ENCODE peak calls at places on chromosomes 12 and 14, in four cellular contexts. T, U, G and A are unnamed samples.

GRCh38 chr12:68883151-68883550 is 49.8 kb downstream of the CPM start:
- DNase-seq in G (no peak), T (no peak), U (no peak), A (no peak)

GRCh38 chr14:90720832-90721231 is 95.4 kb downstream of the TTC7B start:
- DNase-seq in T (no peak), G (no peak), U (no peak), A (no peak)

GRCh38 chr12:10612954-10613333 is 465 bp downstream of the MAGOHB start:
- DNase-seq in T (no peak), U (no peak), G (no peak), A (no peak)

GRCh38 chr14:42110167-42110566 is 503.5 kb downstream of the LRFN5 start:
- DNase-seq in G (peak), T (peak), U (peak), A (peak)

GRCh38 chr14:63956326-63956725 is 103.5 kb downstream of the SYNE2 start:
- DNase-seq in G (no peak), T (no peak), U (no peak), A (no peak)

GRCh38 chr12:119169150-119169549 is 9.6 kb upstream of the HSPB8 start:
- DNase-seq in G (no peak), U (peak), T (no peak), A (no peak)

GRCh38 chr12:112096667-112097066 is 11.9 kb downstream of the NAA25 start:
- DNase-seq in T (peak), U (no peak), G (no peak), A (no peak)

GRCh38 chr12:124008629-124009028 is 35.6 kb downstream of the ZNF664 start:
- DNase-seq in T (no peak), U (no peak), G (no peak), A (no peak)

GRCh38 chr12:111673503-111673902 is 12.3 kb downstream of the BRAP start:
- DNase-seq in G (no peak), T (no peak), U (peak), A (no peak)

GRCh38 chr12:80936642-80937390 is 918 bp downstream of the LIN7A start:
- DNase-seq in T (peak), U (peak), G (no peak), A (no peak)

GRCh38 chr14:92460916-92461579 is 52.5 kb upstream of the RIN3 start:
- DNase-seq in T (no peak), U (no peak), G (no peak), A (no peak)

GRCh38 chr14:92686763-92687427 is 61.5 kb downstream of the LGMN start:
- DNase-seq in U (peak), G (peak), T (peak), A (no peak)

GRCh38 chr12:130775953-130776856 is 60.1 kb upstream of the RIMBP2 start:
- DNase-seq in U (peak), T (peak), G (peak), A (peak)

GRCh38 chr14:19878029-19878642 is 3.2 kb downstream of the OR4K2 start:
- DNase-seq in U (peak), T (peak), G (no peak), A (no peak)

GRCh38 chr12:6539276-6540134 is 5.2 kb downstream of the GAPDH start:
- DNase-seq in G (no peak), T (no peak), U (peak), A (no peak)

GRCh38 chr14:92507174-92507768 is 6.3 kb upstream of the RIN3 start:
- DNase-seq in G (no peak), T (no peak), U (no peak), A (no peak)

GRCh38 chr14:33404054-33404453 is 465.4 kb downstream of the NPAS3 start:
- DNase-seq in T (peak), G (no peak), U (no peak), A (no peak)

GRCh38 chr14:101120636-101121398 is 217.3 kb upstream of the RTL1 start:
- DNase-seq in G (no peak), T (no peak), U (no peak), A (no peak)

GRCh38 chr14:52862652-52863338 is 71.4 kb upstream of the GNPNAT1 start:
- DNase-seq in T (peak), U (peak), G (no peak), A (no peak)

GRCh38 chr14:77498120-77498979 is at the start of gene ISM2:
- DNase-seq in U (peak), G (no peak), T (no peak), A (peak)

GRCh38 chr14:102491366-102491765 is 18.2 kb downstream of the ANKRD9 start:
- DNase-seq in T (no peak), G (no peak), U (no peak), A (no peak)

GRCh38 chr14:100779691-100780080 is 46.2 kb upstream of the MEG3 start:
- DNase-seq in T (no peak), U (no peak), G (no peak), A (no peak)

GRCh38 chr12:122094735-122095561 is 16.4 kb downstream of the MLXIP start:
- DNase-seq in G (no peak), U (peak), T (no peak), A (peak)

GRCh38 chr12:3000548-3001275 is 41.5 kb downstream of the TEAD4 start:
- DNase-seq in T (no peak), G (no peak), U (no peak), A (no peak)

GRCh38 chr12:93080994-93081809 is 152.1 kb upstream of the EEA1 start:
- DNase-seq in G (no peak), U (peak), T (peak), A (no peak)

GRCh38 chr12:79424109-79424721 is 266.5 kb downstream of the PAWR start:
- DNase-seq in T (peak), G (no peak), U (peak), A (no peak)

GRCh38 chr12:1604464-1604863 is 10.1 kb upstream of the FBXL14 start:
- DNase-seq in G (no peak), U (no peak), T (no peak), A (no peak)

GRCh38 chr12:32248594-32249140 is 142.0 kb downstream of the BICD1 start:
- DNase-seq in T (no peak), U (no peak), G (no peak), A (no peak)

GRCh38 chr12:122732170-122732569 is 1.5 kb upstream of the HCAR1 start:
- DNase-seq in T (no peak), U (no peak), G (no peak), A (no peak)

GRCh38 chr12:122793685-122794106 is 19.3 kb downstream of the CCDC62 start:
- DNase-seq in T (peak), U (peak), G (no peak), A (peak)

GRCh38 chr14:94378527-94379290 is 9.7 kb downstream of the SERPINA1 start:
- DNase-seq in T (no peak), U (no peak), G (no peak), A (no peak)

GRCh38 chr14:68906439-68906838 is 72.7 kb downstream of the ACTN1 start:
- DNase-seq in T (no peak), U (no peak), G (no peak), A (no peak)

GRCh38 chr12:53097564-53098353 is at the start of gene IGFBP6:
- DNase-seq in G (no peak), T (no peak), U (peak), A (no peak)

GRCh38 chr12:24679135-24679534 is 269.8 kb downstream of the BCAT1 start:
- DNase-seq in U (peak), T (no peak), G (no peak), A (no peak)

GRCh38 chr12:38386238-38386985 is 69.8 kb downstream of the ALG10B start:
- DNase-seq in T (no peak), G (no peak), U (no peak), A (no peak)

GRCh38 chr14:75562048-75562447 is 16.4 kb upstream of the FLVCR2 start:
- DNase-seq in U (no peak), G (no peak), T (no peak), A (no peak)